ENCODE peak calls at places on chromosomes 4 and X, in six cellular contexts. D is neuronal stem cell, G is mesenchymal stem cell, F is IMR-90, Z is H9, R is H1. W is an unnamed sample.

GRCh38 chrX:101550362-101550761 is at the start of gene ARMCX1:
- DNase-seq in Z (peak; percentile 75), D (peak; percentile 36), G (peak; percentile 86), F (peak; percentile 74), R (peak; percentile 53), W (peak; percentile 18)

GRCh38 chr4:92182006-92182735 is 121.6 kb upstream of the GRID2 start:
- DNase-seq in F (no peak), R (no peak), Z (no peak), G (no peak), D (no peak), W (no peak)

GRCh38 chr4:153023692-153024394 is 87.7 kb downstream of the FHDC1 start:
- DNase-seq in R (no peak), F (no peak), Z (no peak), G (no peak), D (no peak), W (no peak)

GRCh38 chr4:61500883-61501282 is 300.8 kb downstream of the ADGRL3 start:
- DNase-seq in D (no peak), F (no peak), R (no peak), Z (no peak), G (no peak), W (no peak)

GRCh38 chr4:121484633-121485032 is 103.8 kb upstream of the QRFPR start:
- DNase-seq in F (peak; percentile 66), R (no peak), D (peak; percentile 8), Z (peak; percentile 61), G (peak; percentile 64), W (peak; percentile 20)

GRCh38 chrX:70172226-70172625 is 5.1 kb upstream of the DGAT2L6 start:
- DNase-seq in R (no peak), D (no peak), G (no peak), Z (no peak), F (peak; percentile 29), W (no peak)

GRCh38 chr4:136562842-136563241 is 969.5 kb downstream of the PCDH18 start:
- DNase-seq in F (peak; percentile 51), G (peak; percentile 48), Z (no peak), R (no peak), D (no peak), W (peak; percentile 48)

GRCh38 chrX:136725446-136726104 is 55.2 kb downstream of the ARHGEF6 start:
- DNase-seq in D (no peak), Z (no peak), R (no peak), F (peak; percentile 72), G (peak; percentile 43), W (no peak)

GRCh38 chr4:1019726-1020470 is 8.5 kb downstream of the FGFRL1 start:
- DNase-seq in Z (no peak), F (no peak), G (no peak), D (no peak), R (no peak), W (no peak)

GRCh38 chr4:165945991-165946390 is 73.0 kb downstream of the TLL1 start:
- DNase-seq in R (no peak), Z (no peak), D (no peak), G (no peak), F (no peak), W (no peak)

GRCh38 chr4:24032371-24032989 is 142.6 kb upstream of the PPARGC1A start:
- DNase-seq in R (no peak), G (peak; percentile 19), D (no peak), F (peak; percentile 8), Z (no peak), W (no peak)

GRCh38 chr4:144399927-144400326 is 246.0 kb upstream of the HHIP start:
- DNase-seq in Z (no peak), F (peak; percentile 55), G (peak; percentile 5), R (no peak), D (no peak), W (no peak)

GRCh38 chr4:109169160-109169559 is 133.3 kb downstream of the COL25A1 start:
- DNase-seq in D (no peak), Z (no peak), G (no peak), F (peak; percentile 4), R (no peak), W (no peak)

GRCh38 chr4:110032603-110033002 is 119.9 kb downstream of the EGF start:
- DNase-seq in D (no peak), F (no peak), G (peak; percentile 18), Z (no peak), R (no peak), W (no peak)

GRCh38 chr4:54940996-54941395 is 184.4 kb downstream of the KDR start:
- DNase-seq in G (no peak), R (no peak), F (no peak), Z (no peak), D (no peak), W (no peak)

GRCh38 chrX:125287282-125287681 is 32.4 kb upstream of the TEX13C start:
- DNase-seq in D (no peak), F (no peak), G (no peak), Z (no peak), R (no peak), W (no peak)

GRCh38 chrX:41695464-41695863 is 6.7 kb downstream of the GPR34 start:
- DNase-seq in D (no peak), F (peak; percentile 74), R (no peak), G (peak; percentile 28), Z (no peak), W (peak; percentile 24)

GRCh38 chrX:74458738-74459137 is 37.4 kb downstream of the SLC16A2 start:
- DNase-seq in Z (no peak), F (peak; percentile 77), D (no peak), R (no peak), G (peak; percentile 13), W (peak; percentile 35)

GRCh38 chr4:95155759-95156451 is 392.9 kb downstream of the UNC5C start:
- DNase-seq in D (peak; percentile 31), R (no peak), G (peak; percentile 64), Z (no peak), F (peak; percentile 41), W (peak; percentile 76)

GRCh38 chrX:135931644-135932487 is 38.4 kb downstream of the SAGE1 start:
- DNase-seq in R (peak; percentile 64), Z (peak; percentile 63), D (peak; percentile 6), F (peak; percentile 24), G (peak; percentile 26), W (no peak)

GRCh38 chr4:92232566-92232965 is 71.2 kb upstream of the GRID2 start:
- DNase-seq in D (no peak), R (no peak), Z (no peak), F (peak; percentile 22), G (no peak), W (no peak)

GRCh38 chr4:62006108-62006507 is 806.0 kb downstream of the ADGRL3 start:
- DNase-seq in D (no peak), Z (peak; percentile 37), G (no peak), F (no peak), R (no peak), W (no peak)

GRCh38 chr4:96149911-96150310 is 310.0 kb downstream of the PDHA2 start:
- DNase-seq in D (no peak), G (peak; percentile 79), Z (no peak), F (no peak), R (no peak), W (no peak)

GRCh38 chrX:21723097-21723496 is 34.8 kb downstream of the SMPX start:
- DNase-seq in F (peak; percentile 14), Z (no peak), D (no peak), R (no peak), G (peak; percentile 2), W (no peak)

GRCh38 chr4:162732871-162733270 is 433.8 kb downstream of the NAF1 start:
- DNase-seq in Z (no peak), D (no peak), F (no peak), R (no peak), G (no peak), W (no peak)
- H4K91ac ChIP-seq in Z (no peak overlapping the region), D (no peak overlapping the region), F (no peak overlapping the region), R (no peak overlapping the region), G (no peak overlapping the region), W (no peak overlapping the region)

GRCh38 chr4:88457307-88458090 is 580 bp downstream of the HERC5 start:
- DNase-seq in Z (peak; percentile 64), R (no peak), D (peak; percentile 40), F (no peak), G (peak; percentile 50), W (peak; percentile 81)

GRCh38 chr4:88452941-88453340 is 4.0 kb upstream of the HERC5 start:
- DNase-seq in D (no peak), R (no peak), G (no peak), F (no peak), Z (no peak), W (no peak)

GRCh38 chr4:88458091-88458740 is 1.3 kb downstream of the HERC5 start:
- DNase-seq in Z (no peak), D (no peak), G (no peak), F (no peak), R (no peak), W (no peak)

GRCh38 chr4:88451205-88451604 is 5.7 kb upstream of the HERC5 start:
- DNase-seq in G (no peak), Z (no peak), D (no peak), R (no peak), F (no peak), W (no peak)

GRCh38 chr4:88456757-88457306 is at the start of gene HERC5:
- DNase-seq in Z (peak; percentile 97), F (peak; percentile 81), D (peak; percentile 66), R (peak; percentile 87), G (peak; percentile 97), W (peak; percentile 94)
- H3K4ac ChIP-seq in Z (no peak within 1 kb of the TSS), F (no peak within 1 kb of the TSS), D (no peak within 1 kb of the TSS), R (no peak within 1 kb of the TSS), G (no peak within 1 kb of the TSS), W (no peak within 1 kb of the TSS)

GRCh38 chr4:113616443-113616842 is 145.1 kb downstream of the CAMK2D start:
- DNase-seq in R (no peak), Z (no peak), D (no peak), F (no peak), G (no peak), W (no peak)

GRCh38 chr4:113617195-113617594 is 144.3 kb downstream of the CAMK2D start:
- DNase-seq in F (no peak), D (no peak), G (no peak), R (no peak), Z (no peak), W (no peak)

GRCh38 chr4:113613503-113613902 is 148.0 kb downstream of the CAMK2D start:
- DNase-seq in D (no peak), Z (no peak), F (no peak), G (no peak), R (no peak), W (no peak)

GRCh38 chr4:113618205-113618604 is 143.3 kb downstream of the CAMK2D start:
- DNase-seq in D (no peak), R (no peak), G (no peak), Z (no peak), F (no peak), W (no peak)

GRCh38 chr4:113614414-113614813 is 147.1 kb downstream of the CAMK2D start:
- DNase-seq in F (no peak), G (no peak), R (no peak), Z (no peak), D (no peak), W (no peak)
- H4K91ac ChIP-seq in F (no peak overlapping the region), G (no peak overlapping the region), R (no peak overlapping the region), Z (no peak overlapping the region), D (no peak overlapping the region), W (no peak overlapping the region)

DNA sequence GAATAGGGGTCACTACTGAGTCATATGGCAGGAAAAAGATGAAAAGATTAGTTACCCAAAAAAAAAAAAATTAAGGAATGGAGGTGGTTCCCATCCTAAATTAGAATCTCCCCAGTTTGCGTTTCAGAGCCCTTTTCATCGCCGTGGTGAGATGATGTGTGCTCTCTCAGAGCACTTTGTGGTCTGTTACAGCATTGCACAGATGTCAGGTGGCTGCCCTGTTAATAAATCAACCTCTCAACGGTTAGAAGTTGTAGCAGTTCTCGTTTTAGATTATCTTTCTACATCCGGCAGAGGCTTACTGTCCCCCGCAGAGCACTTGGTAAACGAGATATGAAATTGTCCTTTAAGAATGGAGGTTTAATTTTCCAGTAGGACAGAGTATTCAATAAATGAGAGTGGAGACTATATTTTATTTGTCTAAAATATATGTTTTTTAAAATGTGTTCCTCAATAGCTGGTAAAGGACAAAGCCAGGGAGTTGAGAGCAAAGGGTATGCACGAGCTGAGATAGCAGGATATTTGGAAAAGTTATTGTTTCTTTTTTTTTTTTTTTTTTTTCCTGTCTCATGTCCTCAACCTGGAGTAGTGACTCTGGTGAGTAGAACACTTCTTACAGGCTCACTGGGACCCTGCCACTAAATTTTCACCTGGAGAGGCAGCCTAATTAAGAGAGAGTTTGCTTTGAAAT is 26.9 kb downstream of the AFF1 start:
- DNase-seq in R (no peak), F (peak; percentile 67), D (no peak), Z (no peak), G (peak; percentile 89), W (no peak)
- H3K4ac ChIP-seq in R (no peak overlapping the region), F (no peak overlapping the region), D (no peak overlapping the region), Z (no peak overlapping the region), G (no peak overlapping the region), W (no peak overlapping the region)

W was measured in trophoblast cell.